ENCODE peak calls at places on chromosomes 4 and X, in six cellular contexts. H is RWPE1, S is endothelial cell, X is fibroblast of mammary gland, Y is Panc1, R is SK-N-SH. E is an unnamed sample.

GRCh38 chrX:48589482-48590162 is 7.7 kb upstream of the WDR13 start:
- DNase-seq in H (no peak), S (no peak), X (peak; percentile 60), Y (no peak), R (no peak), E (no peak)

GRCh38 chrX:42973321-42973720 is 195.4 kb upstream of the PPP1R2C start:
- DNase-seq in H (no peak), S (no peak), X (no peak), Y (no peak), R (no peak), E (no peak)

GRCh38 chr4:61511716-61512488 is 311.8 kb downstream of the ADGRL3 start:
- DNase-seq in H (peak; percentile 66), S (no peak), X (peak; percentile 58), Y (no peak), R (no peak), E (no peak)

GRCh38 chrX:129931411-129932136 is 25.6 kb downstream of the UTP14A start:
- DNase-seq in H (peak; percentile 93), S (peak; percentile 83), X (peak; percentile 92), Y (peak; percentile 81), R (peak; percentile 86), E (no peak)

GRCh38 chr4:94488667-94489066 is 36.9 kb downstream of the PDLIM5 start:
- DNase-seq in H (peak; percentile 85), S (no peak), X (peak; percentile 52), Y (no peak), R (no peak), E (no peak)

GRCh38 chr4:155535802-155536454 is 130.7 kb upstream of the GUCY1A1 start:
- DNase-seq in H (no peak), S (no peak), X (no peak), Y (no peak), R (no peak), E (no peak)

GRCh38 chr4:76995776-76996175 is 46.2 kb downstream of the SEPTIN11 start:
- DNase-seq in H (no peak), S (no peak), X (no peak), Y (no peak), R (no peak), E (no peak)

GRCh38 chr4:115664285-115664684 is 550.9 kb upstream of the NDST4 start:
- DNase-seq in H (no peak), S (no peak), X (no peak), Y (no peak), R (peak; percentile 34), E (no peak)

GRCh38 chr4:10605746-10606482 is 78.7 kb downstream of the CLNK start:
- DNase-seq in H (no peak), S (no peak), X (peak; percentile 59), Y (no peak), R (no peak), E (no peak)

GRCh38 chr4:169142390-169142789 is 128.4 kb downstream of the SH3RF1 start:
- DNase-seq in H (no peak), S (no peak), X (peak; percentile 63), Y (no peak), R (no peak), E (no peak)

GRCh38 chr4:75490155-75490554 is 24.0 kb downstream of the RCHY1 start:
- DNase-seq in H (no peak), S (no peak), X (peak; percentile 56), Y (no peak), R (no peak), E (no peak)
- TF ChIP-seq CTCF in H (peak; percentile 25), S (no peak), X (peak; percentile 31), Y (peak; percentile 21), R (peak; percentile 45), E (peak; percentile 37)

DNA sequence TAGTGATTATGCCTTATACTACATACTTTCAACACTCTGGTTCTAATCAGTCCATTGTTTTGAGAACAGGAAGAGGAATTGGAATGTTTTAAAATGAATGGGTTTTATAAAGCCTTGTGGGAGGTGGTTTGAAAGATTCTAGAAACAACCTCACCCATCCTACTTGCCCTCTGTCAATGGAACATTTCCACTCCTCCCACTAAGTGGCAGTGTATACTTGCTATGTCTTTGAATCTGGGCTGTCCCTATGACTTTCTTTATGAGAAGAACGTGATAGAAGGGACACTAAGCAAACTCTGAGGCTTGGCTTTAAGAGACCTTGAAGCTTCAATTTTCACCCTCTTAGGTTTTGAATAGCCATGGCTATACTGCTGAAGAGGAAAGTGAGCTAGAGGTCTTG is 611.2 kb downstream of the PPP4R3C start:
- DNase-seq in H (no peak), S (no peak), X (peak; percentile 0), Y (no peak), R (no peak), E (no peak)
- TF ChIP-seq CTCF in H (no peak), S (no peak), X (no peak), Y (peak; percentile 23), R (peak; percentile 19), E (peak; percentile 54)

GRCh38 chr4:132332932-132333722 is 816.0 kb upstream of the PCDH10 start:
- DNase-seq in H (no peak), S (no peak), X (peak; percentile 3), Y (no peak), R (peak; percentile 8), E (no peak)
- TF ChIP-seq CTCF in H (peak; percentile 36), S (peak; percentile 56), X (peak; percentile 20), Y (no peak), R (peak; percentile 60), E (peak; percentile 58)

GRCh38 chr4:166039822-166040221 is 166.8 kb downstream of the TLL1 start:
- DNase-seq in H (no peak), S (no peak), X (no peak), Y (no peak), R (no peak), E (no peak)
- TF ChIP-seq CTCF in H (no peak), S (no peak), X (no peak), Y (no peak), R (no peak), E (no peak)

E was measured in epithelial cell of proximal tubule.